ENCODE peak calls at places on chromosomes 3 and 15, in six cellular contexts. U is pancreas, D is psoas muscle, F is adrenal gland, H is kidney, J is cardiac muscle cell. R is an unnamed sample. For H3K4me1, the result is how much of the 10 kb centered on the place peaks cover.

GRCh38 chr3:4531478-4532025 is 38.4 kb downstream of the ITPR1 start:
- DNase-seq in U (no peak), D (no peak), F (no peak), H (no peak), J (peak), R (no peak)

GRCh38 chr15:101429191-101429590 is 60.3 kb downstream of the PCSK6 start:
- DNase-seq in U (no peak), D (no peak), F (no peak), H (no peak), J (no peak), R (no peak)

GRCh38 chr3:112378989-112379692 is 46.2 kb downstream of the CD200 start:
- DNase-seq in U (no peak), D (no peak), F (no peak), H (no peak), J (no peak), R (no peak)

GRCh38 chr15:86155551-86155950 is 75.9 kb downstream of the AGBL1 start:
- DNase-seq in U (no peak), D (no peak), F (no peak), H (no peak), J (no peak), R (no peak)

GRCh38 chr3:12884790-12885584 is 43.6 kb upstream of the RPL32 start:
- DNase-seq in U (no peak), D (peak), F (peak), H (peak), J (no peak), R (no peak)

GRCh38 chr15:63292771-63293170 is 15.4 kb downstream of the APH1B start:
- DNase-seq in U (no peak), D (no peak), F (no peak), H (no peak), J (no peak), R (no peak)

GRCh38 chr3:190336516-190337189 is 14.4 kb upstream of the CLDN1 start:
- DNase-seq in U (no peak), D (no peak), F (peak), H (no peak), J (no peak), R (no peak)

GRCh38 chr3:114827495-114827894 is 319.6 kb downstream of the ZBTB20 start:
- DNase-seq in U (no peak), D (no peak), F (no peak), H (no peak), J (peak), R (no peak)

GRCh38 chr3:189042832-189043231 is 128.9 kb upstream of the TPRG1 start:
- DNase-seq in U (no peak), D (no peak), F (no peak), H (no peak), J (no peak), R (no peak)

GRCh38 chr3:41037651-41038334 is 161.5 kb upstream of the CTNNB1 start:
- DNase-seq in U (no peak), D (no peak), F (no peak), H (no peak), J (no peak), R (no peak)

GRCh38 chr3:67863869-67864268 is 209.5 kb upstream of the SUCLG2 start:
- DNase-seq in U (no peak), D (no peak), F (no peak), H (no peak), J (peak), R (no peak)

GRCh38 chr3:56939759-56940323 is 120.6 kb upstream of the SPATA12 start:
- DNase-seq in U (no peak), D (no peak), F (no peak), H (no peak), J (no peak), R (no peak)

GRCh38 chr15:58444056-58444455 is 12.3 kb downstream of the LIPC start:
- DNase-seq in U (no peak), D (no peak), F (no peak), H (no peak), J (no peak), R (no peak)

GRCh38 chr15:42153874-42154575 is 2.4 kb downstream of the PLA2G4F start:
- DNase-seq in U (no peak), D (no peak), F (no peak), H (no peak), J (no peak), R (no peak)
- H3K4me3 ChIP-seq in U (no peak), D (no peak), F (no peak), H (no peak), J (no peak), R (no peak)

GRCh38 chr3:71138410-71138809 is 445.1 kb downstream of the FOXP1 start:
- DNase-seq in U (no peak), D (no peak), F (no peak), H (no peak), J (no peak), R (no peak)
- H3K4me1 ChIP-seq in U (under half), D (under half), F (under half), H (under half), J (half or more), R (under half)

GRCh38 chr15:26838742-26839460 is 28.0 kb upstream of the GABRA5 start:
- DNase-seq in U (no peak), D (no peak), F (no peak), H (no peak), J (peak), R (no peak)

GRCh38 chr15:26842391-26842790 is 24.5 kb upstream of the GABRA5 start:
- DNase-seq in U (no peak), D (no peak), F (no peak), H (no peak), J (no peak), R (no peak)

GRCh38 chr15:26841941-26842340 is 24.9 kb upstream of the GABRA5 start:
- DNase-seq in U (no peak), D (no peak), F (no peak), H (no peak), J (no peak), R (no peak)

GRCh38 chr15:26844901-26845300 is 22.0 kb upstream of the GABRA5 start:
- DNase-seq in U (no peak), D (no peak), F (no peak), H (no peak), J (no peak), R (no peak)

DNA sequence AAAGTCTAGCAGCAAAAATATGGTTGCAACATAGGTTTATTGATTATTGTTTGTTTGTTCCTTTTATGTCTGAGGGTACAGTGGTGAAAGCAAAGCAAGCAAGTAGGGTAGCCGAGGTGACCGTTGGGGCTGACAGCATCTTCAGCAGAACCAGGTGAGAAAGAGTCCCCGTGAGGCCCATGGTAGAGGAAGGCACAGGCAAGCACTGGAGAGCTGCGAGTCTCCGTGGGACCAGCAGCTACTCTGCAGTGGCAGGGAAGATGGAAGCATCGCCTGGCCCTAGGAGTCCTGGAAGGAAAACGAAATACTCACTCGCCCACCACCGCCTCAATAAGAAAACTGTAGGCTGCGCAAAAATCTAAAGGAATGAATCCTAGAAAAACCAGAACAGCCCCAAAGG is 25.3 kb upstream of the GABRA5 start:
- DNase-seq in U (no peak), D (no peak), F (no peak), H (no peak), J (no peak), R (no peak)
- H3K4me3 ChIP-seq in U (no peak), D (no peak), F (no peak), H (no peak), J (no peak), R (no peak)

DNA sequence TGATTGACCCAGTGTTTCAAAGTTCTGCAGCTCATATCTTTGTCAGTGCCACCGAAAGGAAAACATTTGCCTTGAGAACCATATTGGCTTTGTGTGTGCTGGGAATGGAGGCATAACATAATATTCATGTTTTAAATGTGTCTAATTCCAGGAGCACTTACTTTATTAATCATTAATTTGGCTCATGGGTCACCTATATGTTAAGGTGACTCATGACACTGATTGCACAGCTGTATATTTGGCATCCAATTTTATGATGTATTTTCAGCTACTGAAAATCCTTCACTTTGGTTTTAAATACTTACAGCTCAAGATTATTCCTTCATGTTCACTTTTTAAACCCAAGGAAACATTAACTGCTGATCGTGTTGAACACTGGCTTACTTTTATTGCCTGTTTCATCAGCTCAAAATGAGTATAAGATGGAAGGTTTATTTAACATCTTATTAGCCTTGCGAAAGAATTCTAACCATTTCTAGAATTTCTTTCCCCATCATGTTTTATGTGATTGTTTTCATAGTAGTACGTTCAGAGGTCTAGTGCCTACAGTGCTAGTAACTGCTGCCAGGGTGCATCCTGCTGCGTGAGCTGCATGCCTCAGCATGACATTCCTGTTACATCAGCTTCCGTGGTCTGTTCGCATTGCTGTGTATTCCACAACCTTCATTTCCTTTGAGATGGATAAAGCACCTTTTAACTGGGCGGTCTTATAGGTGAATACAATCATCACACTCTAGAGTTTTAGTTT is 63.7 kb downstream of the LRCH3 start:
- DNase-seq in U (no peak), D (no peak), F (no peak), H (no peak), J (no peak), R (no peak)
- H3K4me1 ChIP-seq in U (under half), D (under half), F (under half), H (under half), J (under half), R (under half)

DNA sequence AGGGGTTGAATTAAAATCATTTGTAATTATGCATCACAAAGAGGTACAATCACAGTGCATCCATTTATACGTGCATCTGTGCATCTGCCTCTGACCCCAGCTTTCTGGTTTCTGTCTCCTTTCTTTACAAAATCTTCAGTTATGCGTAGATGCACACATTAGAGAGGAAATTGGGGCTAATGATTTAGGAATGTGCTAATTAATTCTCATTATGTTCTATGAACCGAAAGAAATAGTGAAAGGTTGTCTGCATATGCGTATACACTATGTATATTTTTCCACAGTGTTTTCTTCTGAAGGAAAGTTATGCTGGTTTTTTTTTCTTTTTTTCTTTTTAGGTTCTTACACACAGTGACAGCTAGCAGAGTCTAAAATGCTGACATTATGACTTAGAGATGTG is 71.6 kb downstream of the SAMMSON start:
- DNase-seq in U (no peak), D (no peak), F (no peak), H (no peak), J (no peak), R (no peak)
- H3K4me3 ChIP-seq in U (no peak), D (no peak), F (no peak), H (no peak), J (no peak), R (no peak)

GRCh38 chr15:72796210-72796514 is 12.6 kb upstream of the ADPGK start:
- DNase-seq in U (no peak), D (no peak), F (no peak), H (no peak), J (no peak), R (no peak)
- H3K4me1 ChIP-seq in U (under half), D (under half), F (under half), H (under half), J (under half), R (under half)

DNA sequence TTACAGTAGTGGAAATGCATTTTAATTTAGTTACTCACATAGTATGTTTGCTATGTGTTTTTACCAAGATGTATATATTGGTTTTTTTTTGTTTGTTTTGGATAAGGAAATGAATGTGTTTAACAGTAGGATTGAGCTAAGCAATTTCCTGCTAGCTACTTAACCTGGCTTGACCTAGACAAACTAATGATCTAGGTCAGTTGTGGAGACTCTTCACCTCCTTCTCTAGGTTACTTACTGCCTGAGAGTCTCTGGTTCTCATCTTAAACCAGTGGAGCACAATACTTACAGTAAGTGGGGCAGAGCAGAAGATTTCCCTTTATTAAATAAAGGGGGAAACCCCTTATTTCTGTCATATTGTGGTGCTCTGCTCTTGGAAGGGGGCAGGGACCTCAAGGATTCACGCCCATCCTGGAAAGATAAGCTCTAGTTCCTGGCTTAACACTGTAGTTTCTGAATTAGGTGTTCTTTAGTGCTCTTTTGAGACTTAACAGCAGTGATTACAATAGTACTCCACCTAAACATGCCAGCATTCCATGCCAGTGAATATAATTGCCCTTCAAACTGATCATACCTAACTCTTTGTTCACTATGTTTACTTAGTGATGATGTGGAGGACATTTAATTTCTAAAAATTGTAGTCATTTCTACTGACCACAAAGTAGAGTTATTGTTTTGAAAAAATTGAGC is 79.9 kb downstream of the UBP1 start:
- DNase-seq in U (no peak), D (no peak), F (no peak), H (no peak), J (no peak), R (no peak)
- H3K4me3 ChIP-seq in U (no peak), D (no peak), F (no peak), H (no peak), J (no peak), R (no peak)

GRCh38 chr3:101939391-101939790 is 90.1 kb downstream of the NFKBIZ start:
- DNase-seq in U (no peak), D (no peak), F (no peak), H (no peak), J (no peak), R (no peak)
- H3K4me1 ChIP-seq in U (under half), D (under half), F (under half), H (under half), J (half or more), R (under half)

R was measured in left ventricle myocardium inferior.